ENCODE peak calls at places on chromosomes 1 and 21, in ten cellular contexts. R is cardiac fibroblast; Z is RPMI7951; U is central memory CD4-positive, alpha-beta T cell; D is spleen; K is RWPE1; T is H54; E is activated CD4-positive, alpha-beta T cell treated with anti-CD3 and anti-CD28 coated beads for 24 hours; G is mesothelial cell of epicardium; P is activated CD8-positive, alpha-beta memory T cell treated with anti-CD3 and anti-CD28 coated beads for 4 hours. M is an unnamed sample.
A peak's percentile ranks its signal among the peaks of the same experiment; 100 is the strongest.

GRCh38 chr1:41866285-41866684 is 52.4 kb downstream of the HIVEP3 start:
- DNase-seq in R (no peak), Z (no peak), U (no peak), D (no peak), K (no peak), T (no peak), E (no peak), G (no peak), P (no peak), M (no peak)

GRCh38 chr1:175842545-175842944 is 99.2 kb upstream of the TNR start:
- DNase-seq in R (no peak), Z (no peak), U (no peak), D (no peak), K (no peak), T (no peak), E (no peak), G (no peak), P (no peak), M (no peak)

GRCh38 chr1:21855257-21856096 is 43.4 kb downstream of the LDLRAD2 start:
- DNase-seq in R (no peak), Z (peak; percentile 17), U (no peak), D (peak; percentile 64), K (peak; percentile 55), T (no peak), E (no peak), G (no peak), P (no peak), M (no peak)

GRCh38 chr1:155272466-155273133 is 704 bp downstream of the CLK2 start:
- DNase-seq in R (peak; percentile 65), Z (peak; percentile 73), U (no peak), D (no peak), K (peak; percentile 49), T (peak; percentile 74), E (no peak), G (no peak), P (no peak), M (no peak)

GRCh38 chr21:41761211-41762181 is 5.4 kb downstream of the RIPK4 start:
- DNase-seq in R (peak; percentile 19), Z (peak; percentile 99), U (no peak), D (peak; percentile 85), K (no peak), T (peak; percentile 84), E (no peak), G (no peak), P (no peak), M (no peak)

GRCh38 chr1:155188268-155188667 is 14.6 kb downstream of the TRIM46 start:
- DNase-seq in R (no peak), Z (no peak), U (no peak), D (no peak), K (no peak), T (no peak), E (no peak), G (no peak), P (no peak), M (no peak)

GRCh38 chr1:193486671-193487229 is 300.3 kb upstream of the B3GALT2 start:
- DNase-seq in R (peak; percentile 36), Z (no peak), U (no peak), D (no peak), K (no peak), T (no peak), E (no peak), G (no peak), P (no peak), M (no peak)

GRCh38 chr1:55750020-55750995 is 535.1 kb upstream of the USP24 start:
- DNase-seq in R (no peak), Z (peak; percentile 70), U (no peak), D (no peak), K (no peak), T (no peak), E (no peak), G (no peak), P (no peak), M (no peak)

GRCh38 chr1:182565537-182565936 is 23.5 kb downstream of the RNASEL start:
- DNase-seq in R (no peak), Z (no peak), U (no peak), D (no peak), K (no peak), T (no peak), E (no peak), G (no peak), P (no peak), M (no peak)

GRCh38 chr1:96409689-96410088 is 311.9 kb upstream of the PTBP2 start:
- DNase-seq in R (no peak), Z (no peak), U (no peak), D (no peak), K (no peak), T (no peak), E (no peak), G (no peak), P (no peak), M (no peak)

GRCh38 chr1:227318003-227318851 is at the start of gene CDC42BPA:
- DNase-seq in R (peak; percentile 87), Z (peak; percentile 87), U (no peak), D (peak; percentile 85), K (peak; percentile 80), T (peak; percentile 71), E (no peak), G (peak; percentile 80), P (no peak), M (peak; percentile 44)

GRCh38 chr1:169753549-169753948 is 19.7 kb upstream of the SELE start:
- DNase-seq in R (no peak), Z (no peak), U (no peak), D (no peak), K (no peak), T (no peak), E (no peak), G (no peak), P (no peak), M (no peak)

GRCh38 chr1:226798427-226799411 is 59.6 kb upstream of the ITPKB start:
- DNase-seq in R (no peak), Z (no peak), U (peak; percentile 67), D (peak; percentile 85), K (no peak), T (no peak), E (peak; percentile 21), G (no peak), P (peak; percentile 42), M (no peak)

GRCh38 chr1:69738458-69738857 is 170.7 kb downstream of the LRRC7 start:
- DNase-seq in R (no peak), Z (peak; percentile 13), U (no peak), D (no peak), K (no peak), T (no peak), E (no peak), G (no peak), P (no peak), M (no peak)